ENCODE peak calls at places on chromosomes 7 and 10, in ten cellular contexts. Y is NCI-H1105 treated with DMSO at 0.1 percent for 48 hours; V is nephron progenitor cell; T is iris pigment epithelial cell; J is activated T-cell treated with anti-CD3 and anti-CD28 coated beads, Interleukin-2, amount 50 U/mL, for 1 hour; W is fibroblast of lung; M is left cardiac atrium; I is T-helper 1 cell; E is astrocyte; N is stimulated activated CD4-positive, alpha-beta T cell treated with anti-CD3 and anti-CD28 coated beads, Interleukin-4, amount 100 ng/mL, for 24 hours. O is an unnamed sample.

GRCh38 chr7:67484244-67484751 is 487.7 kb downstream of the TYW1 start:
- DNase-seq in J (no peak), Y (peak; percentile 84), T (peak; percentile 61), V (peak; percentile 76), E (peak; percentile 34), N (peak; percentile 10), I (no peak), W (peak; percentile 66), M (peak; percentile 48), O (no peak)

GRCh38 chr7:101124376-101125056 is 2.4 kb upstream of the SERPINE1 start:
- DNase-seq in I (no peak), E (peak; percentile 92), J (no peak), V (no peak), T (peak; percentile 92), M (no peak), W (peak; percentile 69), N (no peak), Y (no peak), O (no peak)

GRCh38 chr7:87004956-87005355 is 54.5 kb downstream of the ELAPOR2 start:
- DNase-seq in Y (no peak), V (no peak), J (no peak), T (no peak), W (no peak), E (no peak), I (no peak), N (no peak), M (no peak), O (no peak)

GRCh38 chr10:120184547-120185337 is 272.3 kb upstream of the PLPP4 start:
- DNase-seq in V (no peak), J (no peak), Y (no peak), T (no peak), W (no peak), N (no peak), M (no peak), E (no peak), I (no peak), O (no peak)

GRCh38 chr10:80472234-80473095 is 18.4 kb downstream of the TSPAN14 start:
- DNase-seq in Y (no peak), E (peak; percentile 85), V (no peak), J (no peak), T (peak; percentile 93), N (peak; percentile 68), M (no peak), W (peak; percentile 88), I (no peak), O (no peak)

GRCh38 chr7:43764039-43764789 is 5.7 kb downstream of the BLVRA start:
- DNase-seq in M (peak; percentile 37), T (peak; percentile 56), Y (peak; percentile 5), W (no peak), N (peak; percentile 43), E (no peak), V (peak; percentile 25), J (no peak), I (no peak), O (peak; percentile 84)

GRCh38 chr7:39709768-39710291 is 86.5 kb downstream of the RALA start:
- DNase-seq in W (peak; percentile 98), E (peak; percentile 81), T (peak; percentile 73), Y (peak; percentile 54), J (no peak), N (no peak), I (no peak), M (peak; percentile 31), V (no peak), O (no peak)

GRCh38 chr7:291302-292092 is 1.5 kb downstream of the FOXL3 start:
- DNase-seq in J (no peak), E (peak; percentile 37), I (no peak), M (no peak), Y (no peak), T (no peak), N (no peak), W (no peak), V (no peak), O (peak; percentile 45)

GRCh38 chr10:96413151-96413787 is 54.5 kb upstream of the OPALIN start:
- DNase-seq in V (no peak), Y (no peak), M (no peak), T (no peak), I (no peak), W (no peak), E (no peak), J (no peak), N (no peak), O (no peak)

GRCh38 chr10:129742742-129743550 is 221.1 kb downstream of the EBF3 start:
- DNase-seq in I (no peak), E (no peak), J (no peak), Y (no peak), N (no peak), M (no peak), T (no peak), W (no peak), V (no peak), O (peak; percentile 49)

GRCh38 chr7:34057136-34057535 is 151.8 kb downstream of the BMPER start:
- DNase-seq in Y (no peak), J (no peak), I (no peak), W (no peak), E (no peak), V (no peak), N (no peak), T (no peak), M (no peak), O (no peak)

GRCh38 chr7:44307905-44308740 is 17.3 kb downstream of the CAMK2B start:
- DNase-seq in Y (no peak), J (no peak), I (no peak), M (peak; percentile 19), V (no peak), E (no peak), N (peak; percentile 2), T (no peak), W (no peak), O (peak; percentile 57)

GRCh38 chr10:22988581-22989360 is 60.9 kb downstream of the ARMC3 start:
- DNase-seq in M (peak; percentile 33), I (peak; percentile 53), V (peak; percentile 69), Y (peak; percentile 60), J (peak; percentile 61), T (peak; percentile 51), W (peak; percentile 75), E (peak; percentile 20), N (peak; percentile 77), O (no peak)

GRCh38 chr10:3068201-3068967 is 1.0 kb downstream of the PFKP start:
- DNase-seq in W (peak; percentile 75), I (peak; percentile 31), V (peak; percentile 65), Y (no peak), M (peak; percentile 75), J (peak; percentile 66), E (peak; percentile 46), N (peak; percentile 71), T (peak; percentile 72), O (peak; percentile 86)

GRCh38 chr7:112487938-112488575 is 7.3 kb downstream of the LSMEM1 start:
- DNase-seq in N (no peak), I (no peak), Y (no peak), T (no peak), M (no peak), W (no peak), J (no peak), V (no peak), E (no peak), O (no peak)

GRCh38 chr7:2398506-2398905 is 4.9 kb upstream of the CHST12 start:
- DNase-seq in J (no peak), W (no peak), N (no peak), T (no peak), V (no peak), M (no peak), E (no peak), Y (no peak), I (no peak), O (no peak)

GRCh38 chr10:70761031-70761601 is 24.1 kb downstream of the TBATA start:
- DNase-seq in T (peak; percentile 20), I (no peak), Y (no peak), E (no peak), J (no peak), V (no peak), W (peak; percentile 42), N (no peak), M (no peak), O (peak; percentile 67)

GRCh38 chr7:139172775-139173174 is 58.3 kb upstream of the UBN2 start:
- DNase-seq in Y (no peak), T (no peak), V (no peak), W (no peak), I (no peak), N (no peak), E (no peak), J (no peak), M (no peak), O (no peak)

GRCh38 chr10:34813626-34814227 is 1.4 kb downstream of the PARD3 start:
- DNase-seq in N (no peak), V (peak; percentile 18), Y (no peak), J (no peak), M (peak; percentile 43), W (peak; percentile 30), E (peak; percentile 79), I (no peak), T (peak; percentile 60), O (peak; percentile 59)

GRCh38 chr7:149624006-149624405 is 126.4 kb upstream of the ZNF746 start:
- DNase-seq in J (peak; percentile 60), N (peak; percentile 52), V (peak; percentile 42), T (peak; percentile 32), M (peak; percentile 42), W (peak; percentile 8), Y (peak; percentile 22), I (peak; percentile 25), E (no peak), O (no peak)

GRCh38 chr10:68550747-68551411 is 9.3 kb upstream of the TET1 start:
- DNase-seq in Y (peak; percentile 44), M (no peak), E (peak; percentile 59), W (peak; percentile 89), I (no peak), N (peak; percentile 42), T (peak; percentile 83), J (no peak), V (peak; percentile 46), O (no peak)

GRCh38 chr7:42611961-42612360 is 299.9 kb downstream of the C7orf25 start:
- DNase-seq in J (no peak), N (no peak), W (no peak), I (no peak), T (peak; percentile 28), E (peak; percentile 4), Y (no peak), V (peak; percentile 18), M (no peak), O (no peak)

GRCh38 chr7:128872394-128872824 is 9.8 kb downstream of the ATP6V1F start:
- DNase-seq in T (no peak), W (no peak), E (no peak), Y (no peak), N (no peak), J (no peak), I (no peak), V (no peak), M (no peak), O (no peak)

GRCh38 chr7:157018997-157019591 is 8.6 kb upstream of the MNX1 start:
- DNase-seq in I (no peak), V (no peak), W (no peak), N (no peak), T (no peak), M (no peak), J (peak; percentile 13), Y (no peak), E (no peak), O (peak; percentile 66)

GRCh38 chr10:72035488-72035887 is 52.9 kb downstream of the SPOCK2 start:
- DNase-seq in J (no peak), V (no peak), N (no peak), W (no peak), E (no peak), I (no peak), T (no peak), Y (no peak), M (no peak), O (no peak)

GRCh38 chr10:127702201-127702600 is 34.8 kb upstream of the FOXI2 start:
- DNase-seq in T (no peak), W (no peak), Y (no peak), E (no peak), J (no peak), N (no peak), V (no peak), I (no peak), M (no peak), O (no peak)

GRCh38 chr10:68202965-68203358 is 29.0 kb downstream of the ATOH7 start:
- DNase-seq in M (no peak), W (peak; percentile 5), I (no peak), J (no peak), E (peak; percentile 72), T (peak; percentile 76), Y (no peak), V (no peak), N (no peak), O (no peak)

GRCh38 chr7:102914585-102914984 is 1.8 kb downstream of the LRRC17 start:
- DNase-seq in E (peak; percentile 91), T (peak; percentile 90), V (peak; percentile 13), Y (no peak), I (no peak), W (peak; percentile 92), J (no peak), N (no peak), M (peak; percentile 78), O (no peak)

O was measured in spleen.